ENCODE peak calls at places on chromosomes 4 and X, in six cellular contexts. G, Y, H, J, K and Z are unnamed samples.

GRCh38 chr4:99763635-99764101 is 53.0 kb upstream of the DAPP1 start:
- DNase-seq in G (no peak), Y (peak; percentile 91), H (no peak), J (peak; percentile 98), K (peak; percentile 48), Z (no peak)

GRCh38 chr4:1446502-1447153 is 40.4 kb upstream of the NKX1-1 start:
- DNase-seq in G (no peak), Y (no peak), H (no peak), J (no peak), K (no peak), Z (peak; percentile 50)

GRCh38 chrX:3803305-3803704 is 89.9 kb upstream of the PRKX start:
- DNase-seq in G (no peak), Y (no peak), H (no peak), J (no peak), K (no peak), Z (no peak)

GRCh38 chr4:142883433-142883832 is 37.3 kb upstream of the INPP4B start:
- DNase-seq in G (no peak), Y (peak; percentile 7), H (no peak), J (peak; percentile 26), K (no peak), Z (no peak)

GRCh38 chrX:25028726-25029125 is 13.0 kb upstream of the ARX start:
- DNase-seq in G (no peak), Y (peak; percentile 31), H (no peak), J (peak; percentile 65), K (no peak), Z (no peak)

GRCh38 chrX:129842510-129843208 is 1.0 kb downstream of the ZDHHC9 start:
- DNase-seq in G (peak; percentile 19), Y (peak; percentile 50), H (peak; percentile 64), J (peak; percentile 28), K (peak; percentile 24), Z (no peak)

GRCh38 chr4:134747108-134747805 is 545.7 kb upstream of the PABPC4L start:
- DNase-seq in G (no peak), Y (no peak), H (no peak), J (no peak), K (no peak), Z (no peak)

GRCh38 chr4:133151681-133152329 is 2.7 kb downstream of the PCDH10 start:
- DNase-seq in G (no peak), Y (no peak), H (no peak), J (no peak), K (no peak), Z (no peak)

GRCh38 chr4:184444215-184444952 is 30.0 kb downstream of the IRF2 start:
- DNase-seq in G (no peak), Y (no peak), H (no peak), J (no peak), K (no peak), Z (no peak)

GRCh38 chrX:136031626-136032025 is 46.4 kb downstream of the SLC9A6 start:
- DNase-seq in G (no peak), Y (no peak), H (no peak), J (no peak), K (no peak), Z (no peak)

GRCh38 chr4:179095585-179096228 is 1653.5 kb upstream of the AGA start:
- DNase-seq in G (no peak), Y (no peak), H (no peak), J (peak; percentile 70), K (no peak), Z (no peak)

GRCh38 chrX:25021132-25021498 is 5.3 kb upstream of the ARX start:
- DNase-seq in G (no peak), Y (no peak), H (no peak), J (no peak), K (no peak), Z (no peak)

GRCh38 chrX:129932792-129933321 is 26.9 kb downstream of the UTP14A start:
- DNase-seq in G (peak; percentile 40), Y (no peak), H (peak; percentile 70), J (no peak), K (no peak), Z (no peak)

GRCh38 chr4:74038161-74039064 is at the start of gene CXCL3:
- DNase-seq in G (peak; percentile 47), Y (peak; percentile 78), H (peak; percentile 94), J (peak; percentile 64), K (peak; percentile 72), Z (peak; percentile 75)

GRCh38 chr4:114383721-114384120 is 214.9 kb upstream of the UGT8 start:
- DNase-seq in G (no peak), Y (peak; percentile 70), H (no peak), J (peak; percentile 51), K (no peak), Z (no peak)

DNA sequence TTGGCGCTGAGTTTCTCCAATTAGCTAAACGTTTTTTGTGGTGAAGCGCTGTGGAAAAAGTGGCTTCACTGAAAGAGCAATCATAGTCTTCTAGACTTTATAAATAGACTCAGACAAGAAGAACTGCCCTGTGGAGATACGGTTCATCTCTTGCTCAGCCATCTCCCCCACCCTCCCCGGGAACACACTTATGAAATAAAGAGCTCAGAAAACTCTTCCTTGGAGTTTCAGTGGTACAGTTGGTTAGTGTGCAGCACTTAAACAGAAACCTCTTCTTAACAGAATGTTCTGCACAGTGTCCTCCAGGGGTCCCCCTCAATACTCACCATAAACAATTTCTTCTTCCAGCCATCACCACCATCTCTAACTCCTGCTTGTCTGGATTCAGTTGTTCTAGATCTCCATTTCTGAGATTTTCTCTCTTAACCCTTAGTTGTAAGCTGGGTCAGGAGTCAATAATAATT is 313.0 kb downstream of the ARHGAP10 start:
- DNase-seq in G (no peak), Y (peak; percentile 23), H (no peak), J (no peak), K (no peak), Z (no peak)
- TF ChIP-seq CTCF in G (no peak), Y (peak; percentile 9), H (peak; percentile 13), J (no peak), K (no peak), Z (no peak)

DNA sequence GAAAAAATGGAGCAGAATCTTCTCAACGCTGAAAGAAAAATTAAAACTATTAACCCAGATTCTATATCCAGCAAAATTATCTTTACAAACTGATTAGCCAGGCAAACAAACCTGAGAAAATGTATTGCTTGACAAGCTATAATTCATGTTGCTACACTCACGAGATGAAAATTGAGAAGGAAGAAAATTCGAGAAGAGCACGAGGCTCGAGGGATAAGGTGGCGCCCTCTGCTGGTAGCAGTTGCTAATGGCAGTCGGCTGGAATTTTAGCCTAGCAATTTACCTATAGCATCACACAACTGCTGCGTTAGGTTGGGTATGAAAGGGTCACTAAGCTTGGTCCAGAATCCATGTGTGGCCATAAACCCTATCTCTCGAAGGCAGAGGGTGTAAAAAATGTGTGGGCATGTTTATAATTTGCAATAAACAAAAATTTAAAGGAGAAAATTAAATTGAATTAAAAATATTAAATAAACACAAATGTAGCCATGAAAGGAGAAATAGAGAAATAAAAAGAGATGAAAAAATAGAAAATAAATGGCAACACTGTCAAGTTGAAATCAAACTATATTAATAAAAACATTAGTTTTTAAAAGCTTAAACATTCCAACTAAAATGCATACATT is 126.6 kb downstream of the PPP4R3C start:
- DNase-seq in G (no peak), Y (peak; percentile 20), H (no peak), J (peak; percentile 46), K (no peak), Z (no peak)
- TF ChIP-seq CTCF in G (peak; percentile 29), Y (peak; percentile 67), H (peak; percentile 67), J (peak; percentile 68), K (no peak), Z (peak; percentile 63)

GRCh38 chr4:67723949-67724348 is 23.0 kb upstream of the UBA6 start:
- DNase-seq in G (no peak), Y (no peak), H (no peak), J (no peak), K (no peak), Z (no peak)
- TF ChIP-seq CTCF in G (no peak), Y (no peak), H (no peak), J (no peak), K (no peak), Z (no peak)

GRCh38 chr4:82555279-82555678 is 6.5 kb downstream of the TMEM150C start:
- DNase-seq in G (no peak), Y (no peak), H (no peak), J (peak; percentile 8), K (no peak), Z (no peak)
- TF ChIP-seq CTCF in G (no peak), Y (no peak), H (no peak), J (no peak), K (no peak), Z (no peak)

GRCh38 chr4:3495341-3495975 is 32.4 kb downstream of the DOK7 start:
- DNase-seq in G (no peak), Y (no peak), H (no peak), J (no peak), K (no peak), Z (no peak)
- TF ChIP-seq CTCF in G (no peak), Y (no peak), H (no peak), J (no peak), K (no peak), Z (no peak)

GRCh38 chr4:105146286-105147219 is at the start of gene TET2:
- DNase-seq in G (peak; percentile 60), Y (peak; percentile 92), H (peak; percentile 92), J (peak; percentile 85), K (peak; percentile 83), Z (peak; percentile 86)
- TF ChIP-seq CTCF in G (no peak), Y (no peak), H (no peak), J (no peak), K (no peak), Z (no peak)

GRCh38 chrX:103519389-103519788 is at the start of gene RAB40A:
- DNase-seq in G (no peak), Y (no peak), H (no peak), J (no peak), K (no peak), Z (no peak)
- TF ChIP-seq CTCF in G (no peak), Y (no peak), H (no peak), J (no peak), K (no peak), Z (no peak)

GRCh38 chr4:145776208-145776607 is 96.3 kb downstream of the C4orf51 start:
- DNase-seq in G (no peak), Y (no peak), H (no peak), J (no peak), K (no peak), Z (no peak)

GRCh38 chr4:145773581-145774234 is 93.8 kb downstream of the C4orf51 start:
- DNase-seq in G (no peak), Y (peak; percentile 12), H (no peak), J (no peak), K (no peak), Z (no peak)

GRCh38 chr4:145774473-145774872 is 94.5 kb downstream of the C4orf51 start:
- DNase-seq in G (no peak), Y (no peak), H (no peak), J (no peak), K (no peak), Z (no peak)

GRCh38 chr4:145772347-145772746 is 92.4 kb downstream of the C4orf51 start:
- DNase-seq in G (no peak), Y (no peak), H (no peak), J (no peak), K (no peak), Z (no peak)

DNA sequence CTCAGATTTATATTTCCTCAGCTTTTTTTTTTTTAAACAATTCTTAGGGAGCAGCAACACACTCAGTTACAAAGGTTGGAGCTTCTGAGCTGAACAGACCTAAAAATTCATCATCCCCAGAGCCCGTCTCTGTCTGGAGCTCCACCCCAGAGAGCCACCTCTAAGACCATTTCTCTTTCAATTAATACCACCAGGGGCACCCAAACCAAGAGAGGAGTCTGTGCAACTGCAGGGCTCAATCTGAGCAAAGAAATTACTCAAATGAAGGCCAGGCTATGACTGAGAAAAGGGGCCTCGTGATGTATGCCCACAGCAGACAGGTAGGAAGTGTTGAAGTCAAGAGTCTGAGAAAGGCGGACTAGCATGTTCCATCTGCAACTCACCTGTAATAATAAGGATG is 95.5 kb downstream of the C4orf51 start:
- DNase-seq in G (no peak), Y (no peak), H (no peak), J (no peak), K (no peak), Z (no peak)
- TF ChIP-seq CTCF in G (no peak), Y (no peak), H (no peak), J (no peak), K (no peak), Z (no peak)

GRCh38 chrX:127459784-127460183 is 592.4 kb downstream of the ACTRT1 start:
- DNase-seq in G (no peak), Y (no peak), H (no peak), J (peak; percentile 48), K (no peak), Z (no peak)
- TF ChIP-seq CTCF in G (no peak), Y (no peak), H (no peak), J (no peak), K (no peak), Z (no peak)